ENCODE peak calls at places on chromosomes 3 and 15, in eight cellular contexts. A is foreskin keratinocyte; F is left cardiac atrium; X is naive thymus-derived CD8-positive, alpha-beta T cell; S is omental fat pad; L is Right ventricle myocardium superior; R is activated CD8-positive, alpha-beta memory T cell treated with anti-CD3 and anti-CD28 coated beads, Interleukin-2, amount 10 ng/mL, durations not matched to agents 7 days and 5 days; Z is right cardiac atrium. H is an unnamed sample.

GRCh38 chr3:16547958-16548357 is 34.5 kb upstream of the RFTN1 start:
- ATAC-seq in A (no peak), S (no peak), R (no peak), Z (no peak), X (no peak), F (no peak), L (no peak), H (no peak)

GRCh38 chr3:111895079-111895478 is 36.0 kb downstream of the PHLDB2 start:
- ATAC-seq in L (no peak), R (no peak), A (peak), Z (no peak), S (no peak), F (no peak), X (no peak), H (no peak)

GRCh38 chr3:123168605-123169004 is 33.1 kb upstream of the SEC22A start:
- ATAC-seq in F (no peak), L (no peak), S (no peak), X (no peak), R (no peak), A (no peak), Z (no peak), H (no peak)

GRCh38 chr15:52667597-52667996 is 11.6 kb downstream of the ATOSA start:
- ATAC-seq in F (no peak), R (no peak), Z (no peak), A (no peak), X (no peak), S (no peak), L (peak), H (no peak)

GRCh38 chr3:146131616-146132410 is 29.2 kb downstream of the PLOD2 start:
- ATAC-seq in F (no peak), S (peak), L (no peak), A (peak), R (no peak), X (no peak), Z (peak), H (no peak)

GRCh38 chr3:14725564-14726420 is 50.9 kb downstream of the C3orf20 start:
- ATAC-seq in A (no peak), L (peak), X (no peak), S (peak), Z (peak), R (no peak), F (peak), H (no peak)

GRCh38 chr3:172223870-172224269 is 184.5 kb downstream of the FNDC3B start:
- ATAC-seq in Z (no peak), F (no peak), X (no peak), A (no peak), L (no peak), R (no peak), S (no peak), H (no peak)

GRCh38 chr15:58554758-58555157 is 123.0 kb downstream of the LIPC start:
- ATAC-seq in F (no peak), L (no peak), X (no peak), Z (no peak), A (no peak), S (no peak), R (no peak), H (no peak)

GRCh38 chr3:179591313-179591712 is 13.1 kb downstream of the MRPL47 start:
- ATAC-seq in F (no peak), L (no peak), Z (no peak), X (no peak), A (no peak), S (no peak), R (no peak), H (no peak)

GRCh38 chr3:46406440-46406785 is 453 bp downstream of the CCR5AS start:
- ATAC-seq in Z (peak), L (no peak), S (no peak), R (no peak), A (no peak), F (no peak), X (no peak), H (peak)

GRCh38 chr3:4687167-4687566 is 194.0 kb downstream of the ITPR1 start:
- ATAC-seq in R (no peak), Z (no peak), A (no peak), X (no peak), S (no peak), F (no peak), L (no peak), H (no peak)

GRCh38 chr3:16498130-16498890 is 15.2 kb downstream of the RFTN1 start:
- ATAC-seq in Z (no peak), A (no peak), F (no peak), S (no peak), L (no peak), X (no peak), R (no peak), H (peak)

H was measured in stimulated activated memory B cell treated with anti-CD40 and anti-IgM and Interleukin-4, amounts not matched to agents 10 μg/mL and 1 μg/mL and 100 μg/mL, for 72 hours.